ENCODE peak calls at places on chromosomes 6 and 20, in four cellular contexts. Q, J, D and T are unnamed samples.

GRCh38 chr6:92587521-92587920 is 831.8 kb downstream of the EPHA7 start:
- DNase-seq in Q (no peak), J (no peak), D (no peak), T (no peak)

GRCh38 chr6:41442800-41443501 is 103.2 kb upstream of the FOXP4 start:
- DNase-seq in Q (no peak), J (peak), D (peak), T (peak)

GRCh38 chr20:53444386-53444785 is 149.3 kb downstream of the ZNF217 start:
- DNase-seq in Q (no peak), J (no peak), D (no peak), T (peak)

GRCh38 chr6:95087394-95088097 is 489.8 kb upstream of the MANEA start:
- DNase-seq in Q (no peak), J (no peak), D (no peak), T (peak)

GRCh38 chr6:17042422-17043147 is 59.3 kb upstream of the STMND1 start:
- DNase-seq in Q (no peak), J (no peak), D (no peak), T (peak)

GRCh38 chr6:143368426-143368825 is 82.1 kb downstream of the ADAT2 start:
- DNase-seq in Q (no peak), J (no peak), D (no peak), T (no peak)

GRCh38 chr6:150211700-150212615 is 69.1 kb downstream of the PPP1R14C start:
- DNase-seq in Q (no peak), J (no peak), D (no peak), T (no peak)

GRCh38 chr6:111276736-111277135 is 189.4 kb downstream of the SLC16A10 start:
- DNase-seq in Q (no peak), J (no peak), D (no peak), T (no peak)

GRCh38 chr6:2086328-2087008 is 158.9 kb downstream of the GMDS start:
- DNase-seq in Q (no peak), J (peak), D (no peak), T (no peak)

GRCh38 chr6:18601515-18602035 is 214.4 kb downstream of the RNF144B start:
- DNase-seq in Q (no peak), J (no peak), D (no peak), T (no peak)

GRCh38 chr6:166572370-166573261 is 13.9 kb downstream of the RAMACL start:
- DNase-seq in Q (no peak), J (no peak), D (no peak), T (peak)

GRCh38 chr6:26520088-26520839 is 17.9 kb upstream of the HMGN4 start:
- DNase-seq in Q (no peak), J (peak), D (no peak), T (peak)

GRCh38 chr20:37417146-37417856 is 71.4 kb downstream of the SRC start:
- DNase-seq in Q (no peak), J (no peak), D (peak), T (no peak)

GRCh38 chr20:9613871-9614270 is 99.5 kb downstream of the LAMP5 start:
- DNase-seq in Q (no peak), J (no peak), D (no peak), T (no peak)

GRCh38 chr20:37498066-37498702 is 22.9 kb upstream of the NNAT start:
- DNase-seq in Q (no peak), J (no peak), D (no peak), T (no peak)

GRCh38 chr6:37615564-37616340 is 81.9 kb downstream of the MDGA1 start:
- DNase-seq in Q (no peak), J (no peak), D (no peak), T (no peak)

GRCh38 chr20:46062151-46062550 is 27.6 kb downstream of the NCOA5 start:
- DNase-seq in Q (no peak), J (no peak), D (no peak), T (no peak)

GRCh38 chr20:57224641-57225138 is 41.8 kb downstream of the BMP7 start:
- DNase-seq in Q (no peak), J (no peak), D (no peak), T (no peak)

GRCh38 chr20:39632757-39633156 is 670.6 kb downstream of the DHX35 start:
- DNase-seq in Q (no peak), J (no peak), D (no peak), T (no peak)

GRCh38 chr6:63573899-63574553 is 1.7 kb downstream of the LOC128125822 start:
- DNase-seq in Q (peak), J (no peak), D (no peak), T (peak)

GRCh38 chr6:150236544-150236943 is 93.7 kb downstream of the PPP1R14C start:
- DNase-seq in Q (no peak), J (no peak), D (no peak), T (peak)

GRCh38 chr6:151108548-151108947 is 131.2 kb upstream of the AKAP12 start:
- DNase-seq in Q (no peak), J (no peak), D (no peak), T (no peak)

GRCh38 chr20:48749437-48749836 is 78.4 kb downstream of the PREX1 start:
- DNase-seq in Q (no peak), J (no peak), D (no peak), T (no peak)

GRCh38 chr6:26232950-26233607 is 131.9 kb upstream of the BTN3A2 start:
- DNase-seq in Q (no peak), J (no peak), D (no peak), T (peak)

GRCh38 chr6:116111552-116112528 is 11.2 kb downstream of the NT5DC1 start:
- DNase-seq in Q (no peak), J (no peak), D (no peak), T (peak)

GRCh38 chr6:15946701-15947390 is 182.0 kb upstream of the MYLIP start:
- DNase-seq in Q (no peak), J (no peak), D (no peak), T (no peak)